ENCODE peak calls at places on chromosome 6, in six cellular contexts. N is activated CD8-positive, alpha-beta memory T cell treated with anti-CD3 and anti-CD28 coated beads for 4 hours; X is myocyte; M is fibroblast of mammary gland; G is sciatic nerve; L is CD8-positive, alpha-beta memory T cell. W is an unnamed sample.

GRCh38 chr6:107641500-107641931 is 151.6 kb downstream of the SOBP start:
- DNase-seq in N (no peak), X (no peak), M (no peak), G (no peak), L (no peak), W (no peak)

GRCh38 chr6:135830452-135830851 is 21.0 kb upstream of the PDE7B start:
- DNase-seq in N (no peak), X (no peak), M (peak), G (no peak), L (no peak), W (no peak)

GRCh38 chr6:87628881-87629280 is 38.9 kb downstream of the ORC3 start:
- DNase-seq in N (no peak), X (peak), M (peak), G (no peak), L (no peak), W (no peak)

GRCh38 chr6:150409576-150410066 is 40.8 kb downstream of the IYD start:
- DNase-seq in N (no peak), X (no peak), M (no peak), G (peak), L (no peak), W (peak)

GRCh38 chr6:26214826-26215199 is 127.6 kb downstream of the HFE start:
- DNase-seq in N (no peak), X (no peak), M (no peak), G (no peak), L (no peak), W (no peak)

GRCh38 chr6:11766589-11767450 is 11.8 kb downstream of the ADTRP start:
- DNase-seq in N (no peak), X (peak), M (peak), G (no peak), L (no peak), W (no peak)

GRCh38 chr6:104954091-104954797 is 2.7 kb upstream of the LIN28B start:
- DNase-seq in N (no peak), X (no peak), M (no peak), G (no peak), L (no peak), W (no peak)

GRCh38 chr6:57207872-57208271 is 14.2 kb downstream of the RAB23 start:
- DNase-seq in N (no peak), X (no peak), M (no peak), G (no peak), L (no peak), W (no peak)

GRCh38 chr6:53411451-53411850 is 62.7 kb upstream of the ELOVL5 start:
- DNase-seq in N (no peak), X (no peak), M (peak), G (no peak), L (no peak), W (no peak)

GRCh38 chr6:154474636-154475428 is 35.7 kb downstream of the CNKSR3 start:
- DNase-seq in N (no peak), X (peak), M (peak), G (no peak), L (no peak), W (no peak)

GRCh38 chr6:1781152-1781848 is 171.6 kb downstream of the FOXC1 start:
- DNase-seq in N (no peak), X (no peak), M (no peak), G (no peak), L (no peak), W (no peak)

GRCh38 chr6:127247114-127248096 is 19.3 kb upstream of the RNF146 start:
- DNase-seq in N (no peak), X (no peak), M (peak), G (no peak), L (no peak), W (no peak)

GRCh38 chr6:31878761-31879542 is at the start of gene SLC44A4:
- DNase-seq in N (no peak), X (no peak), M (no peak), G (no peak), L (no peak), W (no peak)

GRCh38 chr6:134863763-134864510 is 86.0 kb downstream of the ALDH8A1 start:
- DNase-seq in N (no peak), X (no peak), M (no peak), G (no peak), L (no peak), W (no peak)

GRCh38 chr6:155510879-155511278 is 55.2 kb upstream of the NOX3 start:
- DNase-seq in N (no peak), X (no peak), M (no peak), G (no peak), L (no peak), W (no peak)

GRCh38 chr6:41352396-41352795 is 17.0 kb downstream of the NCR2 start:
- DNase-seq in N (no peak), X (no peak), M (no peak), G (no peak), L (no peak), W (no peak)

GRCh38 chr6:147009358-147009757 is 194.9 kb upstream of the STXBP5 start:
- DNase-seq in N (no peak), X (no peak), M (no peak), G (no peak), L (no peak), W (no peak)

GRCh38 chr6:13614126-13614925 is 809 bp upstream of the NOL7 start:
- DNase-seq in N (no peak), X (peak), M (peak), G (no peak), L (no peak), W (peak)

GRCh38 chr6:13534536-13534935 is 39.9 kb upstream of the SIRT5 start:
- DNase-seq in N (no peak), X (no peak), M (no peak), G (no peak), L (no peak), W (no peak)

GRCh38 chr6:122709922-122710512 is 69.5 kb upstream of the FABP7 start:
- DNase-seq in N (no peak), X (no peak), M (no peak), G (no peak), L (no peak), W (peak)

GRCh38 chr6:111683749-111684267 is 78.1 kb upstream of the TRAF3IP2 start:
- DNase-seq in N (no peak), X (peak), M (peak), G (no peak), L (no peak), W (no peak)

GRCh38 chr6:127893541-127893940 is 7.3 kb downstream of the THEMIS start:
- DNase-seq in N (no peak), X (no peak), M (no peak), G (no peak), L (peak), W (no peak)

GRCh38 chr6:151388997-151389639 is 2.2 kb downstream of the ZBTB2 start:
- DNase-seq in N (no peak), X (no peak), M (no peak), G (no peak), L (no peak), W (no peak)

GRCh38 chr6:14361956-14362587 is 244.5 kb downstream of the CD83 start:
- DNase-seq in N (no peak), X (no peak), M (no peak), G (no peak), L (no peak), W (no peak)

GRCh38 chr6:110459137-110459536 is 17.3 kb downstream of the SLC22A16 start:
- DNase-seq in N (no peak), X (no peak), M (no peak), G (no peak), L (no peak), W (no peak)